ENCODE peak calls at places on chromosomes 7 and 10, in seven cellular contexts. One of them, this sample, is unnamed.
A peak's percentile ranks its signal among the peaks of the same experiment; 100 is the strongest.

GRCh38 chr7:137025469-137026175 is 157.2 kb downstream of the CHRM2 start:
- DNase-seq in fibroblast of the aortic adventitia: peak; percentile 79
- DNase-seq in breast epithelium: no peak
- DNase-seq in fibroblast of lung: peak; percentile 76
- DNase-seq in activated CD8-positive, alpha-beta T cell treated with anti-CD3 and anti-CD28 coated beads for 36 hours: no peak
- DNase-seq in OCI-LY7: no peak
- DNase-seq in progenitor cell of endocrine pancreas: no peak
- DNase-seq in this sample: no peak

GRCh38 chr10:17643339-17643754 is 604 bp upstream of the STAM start:
- DNase-seq in fibroblast of the aortic adventitia: no peak
- DNase-seq in breast epithelium: peak; percentile 53
- DNase-seq in fibroblast of lung: no peak
- DNase-seq in activated CD8-positive, alpha-beta T cell treated with anti-CD3 and anti-CD28 coated beads for 36 hours: no peak
- DNase-seq in OCI-LY7: no peak
- DNase-seq in progenitor cell of endocrine pancreas: peak; percentile 30
- DNase-seq in this sample: peak; percentile 85

GRCh38 chr10:69335063-69335587 is 56.8 kb downstream of the HK1 start:
- DNase-seq in fibroblast of the aortic adventitia: peak; percentile 44
- DNase-seq in breast epithelium: no peak
- DNase-seq in fibroblast of lung: peak; percentile 80
- DNase-seq in activated CD8-positive, alpha-beta T cell treated with anti-CD3 and anti-CD28 coated beads for 36 hours: peak; percentile 54
- DNase-seq in OCI-LY7: no peak
- DNase-seq in progenitor cell of endocrine pancreas: no peak
- DNase-seq in this sample: no peak

GRCh38 chr7:2438181-2438580 is 34.8 kb downstream of the CHST12 start:
- DNase-seq in fibroblast of the aortic adventitia: peak; percentile 39
- DNase-seq in breast epithelium: no peak
- DNase-seq in fibroblast of lung: peak; percentile 4
- DNase-seq in activated CD8-positive, alpha-beta T cell treated with anti-CD3 and anti-CD28 coated beads for 36 hours: no peak
- DNase-seq in OCI-LY7: no peak
- DNase-seq in progenitor cell of endocrine pancreas: no peak
- DNase-seq in this sample: peak; percentile 22

GRCh38 chr10:32132357-32132756 is 76.1 kb upstream of the KIF5B start:
- DNase-seq in fibroblast of the aortic adventitia: no peak
- DNase-seq in breast epithelium: no peak
- DNase-seq in fibroblast of lung: no peak
- DNase-seq in activated CD8-positive, alpha-beta T cell treated with anti-CD3 and anti-CD28 coated beads for 36 hours: no peak
- DNase-seq in OCI-LY7: no peak
- DNase-seq in progenitor cell of endocrine pancreas: no peak
- DNase-seq in this sample: no peak

GRCh38 chr10:112082134-112082533 is 101.4 kb downstream of the GPAM start:
- DNase-seq in fibroblast of the aortic adventitia: no peak
- DNase-seq in breast epithelium: no peak
- DNase-seq in fibroblast of lung: no peak
- DNase-seq in activated CD8-positive, alpha-beta T cell treated with anti-CD3 and anti-CD28 coated beads for 36 hours: no peak
- DNase-seq in OCI-LY7: no peak
- DNase-seq in progenitor cell of endocrine pancreas: no peak
- DNase-seq in this sample: peak; percentile 20

GRCh38 chr7:20786049-20786412 is 655 bp downstream of the SP8 start:
- DNase-seq in fibroblast of the aortic adventitia: no peak
- DNase-seq in breast epithelium: no peak
- DNase-seq in fibroblast of lung: no peak
- DNase-seq in activated CD8-positive, alpha-beta T cell treated with anti-CD3 and anti-CD28 coated beads for 36 hours: no peak
- DNase-seq in OCI-LY7: no peak
- DNase-seq in progenitor cell of endocrine pancreas: no peak
- DNase-seq in this sample: peak; percentile 26

GRCh38 chr10:30750971-30751677 is 121.6 kb upstream of the LYZL2 start:
- DNase-seq in fibroblast of the aortic adventitia: no peak
- DNase-seq in breast epithelium: no peak
- DNase-seq in fibroblast of lung: no peak
- DNase-seq in activated CD8-positive, alpha-beta T cell treated with anti-CD3 and anti-CD28 coated beads for 36 hours: peak; percentile 16
- DNase-seq in OCI-LY7: no peak
- DNase-seq in progenitor cell of endocrine pancreas: no peak
- DNase-seq in this sample: no peak

GRCh38 chr7:50534690-50535290 is 30.4 kb downstream of the DDC start:
- DNase-seq in fibroblast of the aortic adventitia: peak; percentile 99
- DNase-seq in breast epithelium: no peak
- DNase-seq in fibroblast of lung: peak; percentile 100
- DNase-seq in activated CD8-positive, alpha-beta T cell treated with anti-CD3 and anti-CD28 coated beads for 36 hours: peak; percentile 7
- DNase-seq in OCI-LY7: no peak
- DNase-seq in progenitor cell of endocrine pancreas: no peak
- DNase-seq in this sample: peak; percentile 96

GRCh38 chr10:107548301-107548700 is 383.8 kb upstream of the SORCS1 start:
- DNase-seq in fibroblast of the aortic adventitia: no peak
- DNase-seq in breast epithelium: no peak
- DNase-seq in fibroblast of lung: no peak
- DNase-seq in activated CD8-positive, alpha-beta T cell treated with anti-CD3 and anti-CD28 coated beads for 36 hours: no peak
- DNase-seq in OCI-LY7: no peak
- DNase-seq in progenitor cell of endocrine pancreas: no peak
- DNase-seq in this sample: no peak

GRCh38 chr7:30245913-30246312 is 38.5 kb upstream of the ZNRF2 start:
- DNase-seq in fibroblast of the aortic adventitia: no peak
- DNase-seq in breast epithelium: no peak
- DNase-seq in fibroblast of lung: no peak
- DNase-seq in activated CD8-positive, alpha-beta T cell treated with anti-CD3 and anti-CD28 coated beads for 36 hours: no peak
- DNase-seq in OCI-LY7: no peak
- DNase-seq in progenitor cell of endocrine pancreas: no peak
- DNase-seq in this sample: no peak

GRCh38 chr7:80284848-80285247 is 150.2 kb downstream of the GNAI1 start:
- DNase-seq in fibroblast of the aortic adventitia: peak; percentile 80
- DNase-seq in breast epithelium: no peak
- DNase-seq in fibroblast of lung: peak; percentile 95
- DNase-seq in activated CD8-positive, alpha-beta T cell treated with anti-CD3 and anti-CD28 coated beads for 36 hours: no peak
- DNase-seq in OCI-LY7: no peak
- DNase-seq in progenitor cell of endocrine pancreas: no peak
- DNase-seq in this sample: peak; percentile 36

GRCh38 chr7:151890355-151891004 is 13.6 kb upstream of the PRKAG2 start:
- DNase-seq in fibroblast of the aortic adventitia: no peak
- DNase-seq in breast epithelium: no peak
- DNase-seq in fibroblast of lung: no peak
- DNase-seq in activated CD8-positive, alpha-beta T cell treated with anti-CD3 and anti-CD28 coated beads for 36 hours: no peak
- DNase-seq in OCI-LY7: no peak
- DNase-seq in progenitor cell of endocrine pancreas: no peak
- DNase-seq in this sample: no peak

GRCh38 chr10:30583778-30584415 is 45.7 kb downstream of the LYZL2 start:
- DNase-seq in fibroblast of the aortic adventitia: peak; percentile 88
- DNase-seq in breast epithelium: peak; percentile 85
- DNase-seq in fibroblast of lung: peak; percentile 68
- DNase-seq in activated CD8-positive, alpha-beta T cell treated with anti-CD3 and anti-CD28 coated beads for 36 hours: peak; percentile 7
- DNase-seq in OCI-LY7: peak; percentile 39
- DNase-seq in progenitor cell of endocrine pancreas: no peak
- DNase-seq in this sample: peak; percentile 82

GRCh38 chr7:12637819-12638592 is 49.4 kb upstream of the ARL4A start:
- DNase-seq in fibroblast of the aortic adventitia: peak; percentile 47
- DNase-seq in breast epithelium: no peak
- DNase-seq in fibroblast of lung: peak; percentile 37
- DNase-seq in activated CD8-positive, alpha-beta T cell treated with anti-CD3 and anti-CD28 coated beads for 36 hours: no peak
- DNase-seq in OCI-LY7: no peak
- DNase-seq in progenitor cell of endocrine pancreas: no peak
- DNase-seq in this sample: no peak

GRCh38 chr7:28975987-28976386 is 17.9 kb upstream of the TRIL start:
- DNase-seq in fibroblast of the aortic adventitia: no peak
- DNase-seq in breast epithelium: no peak
- DNase-seq in fibroblast of lung: no peak
- DNase-seq in activated CD8-positive, alpha-beta T cell treated with anti-CD3 and anti-CD28 coated beads for 36 hours: no peak
- DNase-seq in OCI-LY7: no peak
- DNase-seq in progenitor cell of endocrine pancreas: no peak
- DNase-seq in this sample: no peak

GRCh38 chr7:100602889-100603696 is 930 bp downstream of the PCOLCE start:
- DNase-seq in fibroblast of the aortic adventitia: peak; percentile 88
- DNase-seq in breast epithelium: peak; percentile 69
- DNase-seq in fibroblast of lung: peak; percentile 87
- DNase-seq in activated CD8-positive, alpha-beta T cell treated with anti-CD3 and anti-CD28 coated beads for 36 hours: no peak
- DNase-seq in OCI-LY7: no peak
- DNase-seq in progenitor cell of endocrine pancreas: no peak
- DNase-seq in this sample: no peak

GRCh38 chr10:117471344-117471874 is 71.1 kb upstream of the EMX2 start:
- DNase-seq in fibroblast of the aortic adventitia: no peak
- DNase-seq in breast epithelium: no peak
- DNase-seq in fibroblast of lung: no peak
- DNase-seq in activated CD8-positive, alpha-beta T cell treated with anti-CD3 and anti-CD28 coated beads for 36 hours: no peak
- DNase-seq in OCI-LY7: no peak
- DNase-seq in progenitor cell of endocrine pancreas: no peak
- DNase-seq in this sample: no peak

GRCh38 chr10:49518982-49519578 is 19.8 kb downstream of the ERCC6 start:
- DNase-seq in fibroblast of the aortic adventitia: peak; percentile 75
- DNase-seq in breast epithelium: no peak
- DNase-seq in fibroblast of lung: peak; percentile 56
- DNase-seq in activated CD8-positive, alpha-beta T cell treated with anti-CD3 and anti-CD28 coated beads for 36 hours: peak; percentile 42
- DNase-seq in OCI-LY7: peak; percentile 53
- DNase-seq in progenitor cell of endocrine pancreas: no peak
- DNase-seq in this sample: peak; percentile 60

GRCh38 chr10:12701696-12702095 is 299.8 kb downstream of the CCDC3 start:
- DNase-seq in fibroblast of the aortic adventitia: no peak
- DNase-seq in breast epithelium: no peak
- DNase-seq in fibroblast of lung: no peak
- DNase-seq in activated CD8-positive, alpha-beta T cell treated with anti-CD3 and anti-CD28 coated beads for 36 hours: no peak
- DNase-seq in OCI-LY7: no peak
- DNase-seq in progenitor cell of endocrine pancreas: no peak
- DNase-seq in this sample: peak; percentile 39

DNA sequence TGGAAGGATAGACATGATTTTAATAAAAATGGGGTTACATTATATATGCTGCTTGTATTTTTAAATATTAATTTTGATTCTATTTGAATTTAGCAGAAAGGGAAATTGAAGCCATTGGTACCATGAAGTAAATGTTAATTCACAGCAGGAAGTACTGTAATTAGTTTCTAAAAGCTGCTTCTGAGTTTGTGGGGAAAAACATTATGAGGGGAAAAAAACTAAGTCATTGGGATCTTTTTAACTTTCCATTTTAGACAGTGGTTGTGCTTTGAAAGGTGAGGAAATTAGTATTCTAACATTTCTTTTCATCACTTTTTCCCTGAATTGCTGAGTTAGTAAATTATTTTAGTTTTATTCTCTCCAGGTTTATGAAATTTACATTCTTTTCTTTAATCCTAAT is 41.0 kb downstream of the LCOR start:
- DNase-seq in fibroblast of the aortic adventitia: no peak
- DNase-seq in breast epithelium: no peak
- DNase-seq in fibroblast of lung: no peak
- DNase-seq in activated CD8-positive, alpha-beta T cell treated with anti-CD3 and anti-CD28 coated beads for 36 hours: no peak
- DNase-seq in OCI-LY7: no peak
- DNase-seq in progenitor cell of endocrine pancreas: no peak
- DNase-seq in this sample: no peak
- TF ChIP-seq CTCF in fibroblast of the aortic adventitia: no peak
- TF ChIP-seq CTCF in breast epithelium: no peak
- TF ChIP-seq CTCF in fibroblast of lung: no peak
- TF ChIP-seq CTCF in activated CD8-positive, alpha-beta T cell treated with anti-CD3 and anti-CD28 coated beads for 36 hours: no peak
- TF ChIP-seq CTCF in OCI-LY7: no peak
- TF ChIP-seq CTCF in progenitor cell of endocrine pancreas: no peak
- TF ChIP-seq CTCF in this sample: no peak

GRCh38 chr10:66326876-66327275 is 599.0 kb upstream of the LRRTM3 start:
- DNase-seq in fibroblast of the aortic adventitia: no peak
- DNase-seq in breast epithelium: no peak
- DNase-seq in fibroblast of lung: no peak
- DNase-seq in activated CD8-positive, alpha-beta T cell treated with anti-CD3 and anti-CD28 coated beads for 36 hours: no peak
- DNase-seq in OCI-LY7: no peak
- DNase-seq in progenitor cell of endocrine pancreas: no peak
- DNase-seq in this sample: no peak

GRCh38 chr10:66329116-66329515 is 596.7 kb upstream of the LRRTM3 start:
- DNase-seq in fibroblast of the aortic adventitia: no peak
- DNase-seq in breast epithelium: no peak
- DNase-seq in fibroblast of lung: no peak
- DNase-seq in activated CD8-positive, alpha-beta T cell treated with anti-CD3 and anti-CD28 coated beads for 36 hours: no peak
- DNase-seq in OCI-LY7: no peak
- DNase-seq in progenitor cell of endocrine pancreas: no peak
- DNase-seq in this sample: no peak
- TF ChIP-seq CTCF in fibroblast of the aortic adventitia: no peak
- TF ChIP-seq CTCF in breast epithelium: no peak
- TF ChIP-seq CTCF in fibroblast of lung: no peak
- TF ChIP-seq CTCF in activated CD8-positive, alpha-beta T cell treated with anti-CD3 and anti-CD28 coated beads for 36 hours: no peak
- TF ChIP-seq CTCF in OCI-LY7: no peak
- TF ChIP-seq CTCF in progenitor cell of endocrine pancreas: no peak
- TF ChIP-seq CTCF in this sample: no peak

DNA sequence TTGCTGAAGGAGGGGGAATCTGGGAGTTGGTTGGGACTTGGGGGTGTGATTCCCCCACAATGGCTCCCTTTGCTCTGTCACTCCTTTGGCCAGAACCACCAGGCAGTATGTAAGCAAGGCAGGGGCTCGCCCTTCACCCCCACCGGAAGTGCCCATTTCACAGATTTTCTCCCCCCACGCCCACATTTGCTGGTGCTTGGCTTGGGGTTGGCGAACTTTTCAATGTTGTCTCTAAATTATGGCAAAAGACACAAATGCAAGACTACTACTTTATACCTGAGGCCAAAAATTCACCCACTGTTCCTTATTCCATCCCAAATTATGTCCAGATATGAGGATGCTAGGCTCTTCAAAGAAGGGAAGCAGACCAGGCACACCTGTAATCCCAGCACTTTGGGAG is 24.5 kb downstream of the RBAK start:
- DNase-seq in fibroblast of the aortic adventitia: no peak
- DNase-seq in breast epithelium: no peak
- DNase-seq in fibroblast of lung: no peak
- DNase-seq in activated CD8-positive, alpha-beta T cell treated with anti-CD3 and anti-CD28 coated beads for 36 hours: no peak
- DNase-seq in OCI-LY7: no peak
- DNase-seq in progenitor cell of endocrine pancreas: no peak
- DNase-seq in this sample: no peak
- TF ChIP-seq CTCF in fibroblast of the aortic adventitia: no peak
- TF ChIP-seq CTCF in breast epithelium: no peak
- TF ChIP-seq CTCF in fibroblast of lung: no peak
- TF ChIP-seq CTCF in activated CD8-positive, alpha-beta T cell treated with anti-CD3 and anti-CD28 coated beads for 36 hours: no peak
- TF ChIP-seq CTCF in OCI-LY7: no peak
- TF ChIP-seq CTCF in progenitor cell of endocrine pancreas: no peak
- TF ChIP-seq CTCF in this sample: no peak

GRCh38 chr7:69898189-69898588 is 299.9 kb downstream of the AUTS2 start:
- DNase-seq in fibroblast of the aortic adventitia: no peak
- DNase-seq in breast epithelium: no peak
- DNase-seq in fibroblast of lung: no peak
- DNase-seq in activated CD8-positive, alpha-beta T cell treated with anti-CD3 and anti-CD28 coated beads for 36 hours: no peak
- DNase-seq in OCI-LY7: peak; percentile 77
- DNase-seq in progenitor cell of endocrine pancreas: no peak
- DNase-seq in this sample: no peak

GRCh38 chr7:69892790-69893189 is 294.5 kb downstream of the AUTS2 start:
- DNase-seq in fibroblast of the aortic adventitia: no peak
- DNase-seq in breast epithelium: no peak
- DNase-seq in fibroblast of lung: no peak
- DNase-seq in activated CD8-positive, alpha-beta T cell treated with anti-CD3 and anti-CD28 coated beads for 36 hours: no peak
- DNase-seq in OCI-LY7: peak; percentile 28
- DNase-seq in progenitor cell of endocrine pancreas: no peak
- DNase-seq in this sample: no peak

GRCh38 chr7:69890081-69890369 is 291.8 kb downstream of the AUTS2 start:
- DNase-seq in fibroblast of the aortic adventitia: peak; percentile 5
- DNase-seq in breast epithelium: no peak
- DNase-seq in fibroblast of lung: no peak
- DNase-seq in activated CD8-positive, alpha-beta T cell treated with anti-CD3 and anti-CD28 coated beads for 36 hours: no peak
- DNase-seq in OCI-LY7: peak; percentile 18
- DNase-seq in progenitor cell of endocrine pancreas: no peak
- DNase-seq in this sample: no peak

GRCh38 chr7:69896100-69896499 is 297.8 kb downstream of the AUTS2 start:
- DNase-seq in fibroblast of the aortic adventitia: no peak
- DNase-seq in breast epithelium: no peak
- DNase-seq in fibroblast of lung: no peak
- DNase-seq in activated CD8-positive, alpha-beta T cell treated with anti-CD3 and anti-CD28 coated beads for 36 hours: no peak
- DNase-seq in OCI-LY7: no peak
- DNase-seq in progenitor cell of endocrine pancreas: no peak
- DNase-seq in this sample: no peak

DNA sequence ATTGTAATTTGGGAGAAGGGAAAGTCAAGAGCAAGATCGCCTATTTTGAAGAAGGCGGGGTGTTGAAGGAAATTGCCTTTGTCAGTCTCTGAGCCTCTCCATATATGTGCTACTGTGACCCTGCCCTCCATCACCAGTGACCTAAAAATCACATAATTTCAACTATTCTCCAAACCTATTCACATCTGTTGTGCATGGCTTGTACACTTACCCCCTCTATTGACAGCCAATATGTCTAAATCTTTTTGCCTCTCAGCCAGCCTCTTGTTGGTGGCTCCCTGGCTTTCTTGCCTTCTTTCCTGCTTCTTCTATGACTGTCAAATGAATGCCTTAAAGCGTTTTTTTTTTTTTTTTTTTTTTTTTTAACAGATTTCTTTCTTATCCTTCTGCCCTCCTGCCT is 295.6 kb downstream of the AUTS2 start:
- DNase-seq in fibroblast of the aortic adventitia: peak; percentile 26
- DNase-seq in breast epithelium: no peak
- DNase-seq in fibroblast of lung: peak; percentile 24
- DNase-seq in activated CD8-positive, alpha-beta T cell treated with anti-CD3 and anti-CD28 coated beads for 36 hours: no peak
- DNase-seq in OCI-LY7: peak; percentile 67
- DNase-seq in progenitor cell of endocrine pancreas: no peak
- DNase-seq in this sample: no peak
- TF ChIP-seq CTCF in fibroblast of the aortic adventitia: peak; percentile 34
- TF ChIP-seq CTCF in breast epithelium: no peak
- TF ChIP-seq CTCF in fibroblast of lung: peak; percentile 20
- TF ChIP-seq CTCF in activated CD8-positive, alpha-beta T cell treated with anti-CD3 and anti-CD28 coated beads for 36 hours: no peak
- TF ChIP-seq CTCF in OCI-LY7: peak; percentile 76
- TF ChIP-seq CTCF in progenitor cell of endocrine pancreas: peak; percentile 33
- TF ChIP-seq CTCF in this sample: no peak

This sample was measured in MCF 10A.